ENCODE peak calls at places on chromosomes 3 and 15, in nine cellular contexts. X is cardiac muscle cell, Z is mesothelial cell of epicardium, W is lower leg skin, Y is mammary epithelial cell, M is GM12865, L is AG09319, O is foreskin fibroblast, T is GM20000. C is an unnamed sample.

GRCh38 chr3:174028673-174029072 is 631.1 kb downstream of the NLGN1 start:
- DNase-seq in X (no peak), Z (no peak), W (no peak), Y (no peak), M (no peak), L (no peak), O (no peak), T (no peak), C (no peak)

GRCh38 chr3:58254144-58254543 is 16.6 kb downstream of the ABHD6 start:
- DNase-seq in X (no peak), Z (no peak), W (no peak), Y (no peak), M (no peak), L (no peak), O (no peak), T (no peak), C (no peak)

GRCh38 chr3:170002231-170002630 is 35.6 kb upstream of the GPR160 start:
- DNase-seq in X (no peak), Z (no peak), W (no peak), Y (no peak), M (no peak), L (no peak), O (no peak), T (no peak), C (no peak)

GRCh38 chr3:100396967-100397366 is 3.9 kb downstream of the TOMM70 start:
- DNase-seq in X (no peak), Z (no peak), W (no peak), Y (no peak), M (no peak), L (no peak), O (no peak), T (no peak), C (no peak)

GRCh38 chr3:193962986-193963683 is 172.8 kb upstream of the HES1 start:
- DNase-seq in X (no peak), Z (no peak), W (no peak), Y (no peak), M (no peak), L (no peak), O (no peak), T (no peak), C (no peak)

GRCh38 chr3:118986734-118987133 is 47.9 kb downstream of the IGSF11 start:
- DNase-seq in X (no peak), Z (no peak), W (no peak), Y (no peak), M (no peak), L (no peak), O (no peak), T (no peak), C (no peak)

GRCh38 chr3:195850857-195851531 is 39.3 kb upstream of the MUC4 start:
- DNase-seq in X (peak), Z (peak), W (peak), Y (peak), M (peak), L (peak), O (peak), T (peak), C (peak)

GRCh38 chr15:75199347-75199976 is 2.2 kb upstream of the C15orf39 start:
- DNase-seq in X (no peak), Z (no peak), W (no peak), Y (no peak), M (peak), L (no peak), O (no peak), T (no peak), C (no peak)

GRCh38 chr15:67547836-67548531 is 5.5 kb downstream of the MAP2K5 start:
- DNase-seq in X (no peak), Z (no peak), W (no peak), Y (peak), M (no peak), L (no peak), O (no peak), T (no peak), C (no peak)

GRCh38 chr15:66777596-66778313 is 75.7 kb downstream of the SMAD6 start:
- DNase-seq in X (no peak), Z (no peak), W (no peak), Y (no peak), M (no peak), L (no peak), O (no peak), T (no peak), C (no peak)

GRCh38 chr15:95996494-95996893 is 334.0 kb upstream of the NR2F2 start:
- DNase-seq in X (no peak), Z (no peak), W (no peak), Y (peak), M (no peak), L (no peak), O (no peak), T (no peak), C (peak)

GRCh38 chr15:92623435-92623834 is 32.1 kb downstream of the FAM174B start:
- DNase-seq in X (no peak), Z (no peak), W (no peak), Y (peak), M (no peak), L (no peak), O (no peak), T (no peak), C (no peak)

GRCh38 chr3:132038198-132038825 is 3.5 kb upstream of the CPNE4 start:
- DNase-seq in X (peak), Z (no peak), W (no peak), Y (peak), M (peak), L (no peak), O (no peak), T (peak), C (no peak)
- TF ChIP-seq CTCF in X (peak), Z (peak), W (no peak), Y (peak), M (peak), L (peak), O (peak), T (no peak), C (peak)

GRCh38 chr3:28335246-28335645 is 13.3 kb upstream of the ZCWPW2 start:
- DNase-seq in X (no peak), Z (no peak), W (no peak), Y (no peak), M (no peak), L (no peak), O (no peak), T (no peak), C (no peak)

GRCh38 chr3:28334552-28334951 is 14.0 kb upstream of the ZCWPW2 start:
- DNase-seq in X (no peak), Z (no peak), W (no peak), Y (no peak), M (no peak), L (no peak), O (no peak), T (no peak), C (no peak)
- TF ChIP-seq CTCF in X (peak), Z (no peak), W (no peak), Y (peak), M (no peak), L (peak), O (no peak), T (no peak), C (peak)

DNA sequence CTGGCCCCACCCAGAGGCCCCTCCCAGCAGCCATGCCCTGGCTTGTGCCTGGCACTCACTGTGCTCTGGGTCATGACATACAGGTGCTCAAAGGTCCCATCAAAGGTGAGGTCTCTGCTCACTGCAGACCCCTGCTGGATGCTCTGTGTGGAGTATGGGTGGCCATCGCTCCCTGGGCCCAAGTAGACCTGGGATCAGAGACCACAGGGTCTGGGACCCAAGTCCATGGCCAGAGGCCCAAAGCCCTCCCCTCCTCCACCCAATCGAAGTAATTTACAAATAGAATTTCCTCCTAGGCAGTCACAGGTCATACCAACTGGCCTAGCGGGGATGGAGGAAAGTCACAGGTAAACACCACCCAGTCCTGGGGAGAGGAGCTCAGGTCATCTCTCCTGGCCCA is 7.6 kb downstream of the PLXNB1 start:
- DNase-seq in X (no peak), Z (no peak), W (no peak), Y (no peak), M (no peak), L (no peak), O (no peak), T (peak), C (peak)
- TF ChIP-seq CTCF in X (no peak), Z (no peak), W (no peak), Y (peak), M (peak), L (no peak), O (no peak), T (no peak), C (no peak)

GRCh38 chr15:20310603-20311002 is 231.0 kb downstream of the GOLGA6L6 start:
- DNase-seq in X (no peak), Z (no peak), W (no peak), Y (no peak), M (no peak), L (no peak), O (no peak), T (no peak), C (no peak)
- TF ChIP-seq CTCF in X (no peak), Z (no peak), W (no peak), Y (no peak), M (no peak), L (no peak), O (no peak), T (no peak), C (no peak)

GRCh38 chr3:8486945-8487344 is 14.7 kb upstream of the LMCD1 start:
- DNase-seq in X (no peak), Z (no peak), W (no peak), Y (no peak), M (no peak), L (no peak), O (no peak), T (no peak), C (no peak)

GRCh38 chr3:8486434-8486833 is 15.2 kb upstream of the LMCD1 start:
- DNase-seq in X (no peak), Z (no peak), W (no peak), Y (no peak), M (no peak), L (no peak), O (no peak), T (no peak), C (no peak)

GRCh38 chr3:8485943-8486342 is 15.7 kb upstream of the LMCD1 start:
- DNase-seq in X (no peak), Z (no peak), W (no peak), Y (no peak), M (no peak), L (no peak), O (no peak), T (no peak), C (no peak)

GRCh38 chr3:8484409-8485140 is 17.0 kb upstream of the LMCD1 start:
- DNase-seq in X (no peak), Z (no peak), W (no peak), Y (no peak), M (no peak), L (no peak), O (no peak), T (no peak), C (no peak)

GRCh38 chr3:8485141-8485840 is 16.3 kb upstream of the LMCD1 start:
- DNase-seq in X (no peak), Z (no peak), W (no peak), Y (no peak), M (no peak), L (no peak), O (no peak), T (no peak), C (no peak)
- TF ChIP-seq CTCF in X (no peak), Z (no peak), W (no peak), Y (no peak), M (no peak), L (no peak), O (no peak), T (no peak), C (no peak)

DNA sequence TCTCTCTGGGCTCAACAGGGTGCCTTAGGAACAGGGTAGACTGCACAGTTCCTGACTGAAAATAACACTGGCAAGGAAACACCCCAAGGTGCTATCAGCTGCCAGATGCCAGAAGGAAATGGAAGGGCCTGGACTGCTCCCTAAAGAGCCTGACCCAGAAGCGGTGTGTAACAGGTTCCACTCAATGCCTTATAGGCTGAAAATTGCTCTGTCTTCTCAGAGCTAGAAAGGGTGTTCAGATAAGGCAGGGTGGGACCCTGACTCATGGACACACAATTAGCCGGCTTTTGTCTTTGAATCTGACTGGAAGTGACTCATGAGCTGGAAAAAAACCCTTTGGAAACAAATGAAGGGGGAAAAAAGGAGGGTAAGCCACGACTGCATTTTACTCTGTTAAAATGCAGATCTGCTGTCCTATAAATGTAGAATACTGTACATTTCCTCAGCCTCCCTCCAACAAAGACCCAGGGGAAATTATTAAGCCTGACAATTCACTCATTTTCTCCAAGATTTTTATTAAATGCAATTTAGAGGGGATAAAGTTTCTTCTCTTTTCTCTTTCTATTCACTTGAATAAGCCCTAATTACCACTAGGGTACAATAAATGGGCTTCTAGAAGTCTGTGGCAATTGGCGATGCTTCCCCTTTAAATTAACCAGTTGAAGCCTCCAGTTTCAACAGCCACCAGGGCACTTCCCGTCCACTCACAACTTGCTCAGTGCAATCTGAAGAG is 160.2 kb upstream of the TBL1XR1 start:
- DNase-seq in X (no peak), Z (no peak), W (no peak), Y (peak), M (peak), L (no peak), O (peak), T (no peak), C (peak)
- TF ChIP-seq CTCF in X (no peak), Z (no peak), W (no peak), Y (peak), M (no peak), L (no peak), O (no peak), T (no peak), C (no peak)

GRCh38 chr3:49362579-49362978 is 4.4 kb upstream of the GPX1 start:
- DNase-seq in X (no peak), Z (no peak), W (no peak), Y (no peak), M (no peak), L (no peak), O (no peak), T (no peak), C (no peak)

GRCh38 chr3:49357466-49358216 is 512 bp downstream of the GPX1 start:
- DNase-seq in X (peak), Z (peak), W (no peak), Y (peak), M (peak), L (peak), O (peak), T (no peak), C (peak)

GRCh38 chr3:49359623-49360022 is 1.5 kb upstream of the GPX1 start:
- DNase-seq in X (no peak), Z (no peak), W (no peak), Y (peak), M (no peak), L (no peak), O (no peak), T (no peak), C (no peak)

GRCh38 chr3:49358884-49359225 is 702 bp upstream of the GPX1 start:
- DNase-seq in X (no peak), Z (no peak), W (no peak), Y (no peak), M (no peak), L (no peak), O (no peak), T (no peak), C (peak)

DNA sequence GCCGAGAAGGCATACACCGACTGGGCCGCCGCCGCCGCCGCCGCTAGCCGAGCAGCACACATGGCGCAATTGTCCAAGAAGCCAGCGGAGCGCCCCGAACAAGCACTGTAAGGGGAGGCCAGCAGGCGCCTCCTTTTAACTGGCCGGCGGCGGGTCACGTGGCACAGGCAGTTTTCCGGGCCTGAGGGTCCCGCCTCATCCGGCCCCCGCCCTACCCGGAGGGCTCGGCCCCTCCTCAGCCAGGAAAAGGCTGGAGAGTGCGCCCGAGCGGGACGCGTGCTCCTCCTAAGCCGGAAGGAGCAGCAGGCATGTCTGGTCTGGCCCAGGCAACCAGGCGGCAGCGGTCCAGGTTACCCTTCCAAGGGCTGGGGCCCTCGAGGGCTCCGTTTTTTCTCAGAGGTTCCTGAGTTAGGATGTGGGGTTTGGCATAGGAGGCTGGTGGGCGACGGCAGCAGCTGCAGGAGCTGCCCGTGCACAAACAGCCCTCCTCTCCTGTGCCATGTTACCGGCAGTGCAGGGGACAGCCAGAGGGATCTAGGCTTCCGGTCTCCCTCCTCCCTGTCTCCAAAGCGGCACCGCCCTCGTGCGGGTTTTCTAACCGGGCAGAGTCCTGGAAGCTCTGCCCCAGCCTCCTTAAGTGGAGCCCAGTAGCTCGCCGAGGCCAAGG is at the start of gene GPX1:
- DNase-seq in X (peak), Z (peak), W (peak), Y (peak), M (peak), L (peak), O (peak), T (peak), C (peak)
- TF ChIP-seq CTCF in X (no peak), Z (no peak), W (no peak), Y (no peak), M (no peak), L (no peak), O (no peak), T (no peak), C (no peak)

DNA sequence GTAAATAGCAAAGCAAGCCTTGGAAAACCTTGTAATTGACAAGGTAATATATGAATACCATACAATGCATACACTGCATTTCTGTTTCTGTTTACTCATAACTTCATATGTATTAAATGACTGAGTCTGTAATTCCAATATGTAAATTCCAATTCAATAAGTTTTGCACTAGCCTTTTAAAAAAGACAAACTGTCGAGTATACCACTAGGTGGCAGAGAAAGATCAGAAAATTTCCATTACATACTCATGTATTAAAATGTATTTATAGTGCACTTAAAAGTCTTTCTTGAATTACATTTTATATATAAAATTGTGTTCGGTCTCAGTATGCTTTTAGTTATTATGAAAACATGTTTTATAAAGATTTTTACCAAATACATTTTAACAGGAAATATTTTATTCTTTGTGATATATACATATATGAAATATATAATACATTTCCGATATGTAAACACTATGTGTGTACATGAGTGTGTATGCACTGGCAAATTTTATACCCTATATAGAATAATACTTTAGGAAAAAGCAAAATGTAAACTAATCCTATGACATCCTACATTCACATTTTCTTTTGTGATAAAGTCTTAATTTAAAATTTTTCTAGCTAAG is 216.8 kb downstream of the VGLL3 start:
- DNase-seq in X (peak), Z (no peak), W (no peak), Y (peak), M (peak), L (no peak), O (peak), T (no peak), C (no peak)
- TF ChIP-seq CTCF in X (peak), Z (peak), W (no peak), Y (peak), M (peak), L (peak), O (peak), T (peak), C (peak)